ENCODE peak calls at places on chromosomes 11 and 22, in nine cellular contexts. Z is HFF-Myc, L is HCT116, E is retinal pigment epithelial cell, O is glutamatergic neuron, S is PC-3, P is fibroblast of mammary gland, J is cardiac muscle cell, B is endothelial cell. H is an unnamed sample.

GRCh38 chr11:105673089-105673488 is 63.2 kb downstream of the GRIA4 start:
- DNase-seq in Z (peak), L (no peak), E (peak), O (no peak), S (peak), P (peak), J (peak), B (peak), H (no peak)

GRCh38 chr22:50677493-50678217 is 5.0 kb downstream of the SHANK3 start:
- DNase-seq in Z (no peak), L (no peak), E (no peak), O (no peak), S (no peak), P (no peak), J (no peak), B (no peak), H (no peak)

GRCh38 chr11:70587095-70587389 is 188.7 kb downstream of the CTTN start:
- DNase-seq in Z (no peak), L (no peak), E (no peak), O (no peak), S (no peak), P (peak), J (no peak), B (no peak), H (no peak)

GRCh38 chr11:83827520-83827919 is 541.4 kb upstream of the CCDC90B start:
- DNase-seq in Z (no peak), L (no peak), E (no peak), O (no peak), S (no peak), P (peak), J (no peak), B (no peak), H (peak)

GRCh38 chr11:130315354-130315970 is 745 bp upstream of the ZBTB44 start:
- DNase-seq in Z (no peak), L (no peak), E (no peak), O (peak), S (no peak), P (no peak), J (no peak), B (peak), H (no peak)

GRCh38 chr11:65639623-65640482 is 2.0 kb downstream of the SIPA1 start:
- DNase-seq in Z (no peak), L (no peak), E (no peak), O (no peak), S (no peak), P (no peak), J (no peak), B (peak), H (no peak)

GRCh38 chr11:7936615-7937014 is 4.9 kb downstream of the OR10A3 start:
- DNase-seq in Z (no peak), L (no peak), E (no peak), O (no peak), S (peak), P (no peak), J (no peak), B (no peak), H (no peak)

GRCh38 chr11:44592125-44592643 is 26.7 kb downstream of the CD82 start:
- DNase-seq in Z (no peak), L (no peak), E (no peak), O (no peak), S (no peak), P (peak), J (peak), B (no peak), H (no peak)

GRCh38 chr11:71449596-71449995 is 1.4 kb upstream of the DHCR7 start:
- DNase-seq in Z (no peak), L (no peak), E (no peak), O (no peak), S (no peak), P (no peak), J (no peak), B (no peak), H (no peak)

GRCh38 chr22:30422481-30423295 is 2.9 kb upstream of the MTFP1 start:
- DNase-seq in Z (no peak), L (peak), E (peak), O (no peak), S (peak), P (peak), J (peak), B (no peak), H (peak)

GRCh38 chr11:61079416-61080150 is 22.7 kb upstream of the CD5 start:
- DNase-seq in Z (no peak), L (no peak), E (no peak), O (no peak), S (no peak), P (no peak), J (no peak), B (no peak), H (no peak)

GRCh38 chr11:19802773-19803293 is 90.2 kb downstream of the NAV2 start:
- DNase-seq in Z (no peak), L (no peak), E (no peak), O (no peak), S (no peak), P (no peak), J (no peak), B (no peak), H (no peak)

GRCh38 chr11:95231881-95232605 is 1.0 kb upstream of the SESN3 start:
- DNase-seq in Z (no peak), L (no peak), E (peak), O (peak), S (no peak), P (peak), J (peak), B (peak), H (no peak)

GRCh38 chr11:88292156-88292844 is 45.2 kb downstream of the CTSC start:
- DNase-seq in Z (no peak), L (peak), E (no peak), O (no peak), S (peak), P (peak), J (peak), B (no peak), H (no peak)

GRCh38 chr11:126129681-126130671 is 67.3 kb upstream of the CDON start:
- DNase-seq in Z (no peak), L (no peak), E (no peak), O (no peak), S (no peak), P (no peak), J (peak), B (no peak), H (no peak)

GRCh38 chr22:39960791-39961746 is 872 bp downstream of the TMA7B start:
- DNase-seq in Z (peak), L (no peak), E (no peak), O (no peak), S (peak), P (peak), J (no peak), B (no peak), H (peak)

GRCh38 chr11:56545531-56545930 is 2.5 kb upstream of the OR5M11 start:
- DNase-seq in Z (no peak), L (no peak), E (no peak), O (no peak), S (no peak), P (no peak), J (no peak), B (no peak), H (no peak)

GRCh38 chr11:134592391-134592990 is 180.4 kb upstream of the B3GAT1 start:
- DNase-seq in Z (no peak), L (peak), E (no peak), O (peak), S (no peak), P (peak), J (peak), B (peak), H (no peak)

GRCh38 chr11:32110795-32111194 is 19.9 kb downstream of the RCN1 start:
- DNase-seq in Z (no peak), L (no peak), E (no peak), O (no peak), S (no peak), P (no peak), J (no peak), B (no peak), H (no peak)

GRCh38 chr11:23236846-23237550 is 376.7 kb upstream of the CCDC179 start:
- DNase-seq in Z (no peak), L (no peak), E (no peak), O (no peak), S (no peak), P (peak), J (no peak), B (no peak), H (no peak)

GRCh38 chr11:120235024-120235628 is 4.8 kb upstream of the POU2F3 start:
- DNase-seq in Z (no peak), L (peak), E (no peak), O (peak), S (peak), P (peak), J (peak), B (peak), H (no peak)

GRCh38 chr22:37065961-37066360 is 14.4 kb downstream of the KCTD17 start:
- DNase-seq in Z (no peak), L (no peak), E (no peak), O (no peak), S (no peak), P (no peak), J (no peak), B (no peak), H (no peak)

GRCh38 chr11:17412488-17413180 is 24.2 kb upstream of the KCNJ11 start:
- DNase-seq in Z (no peak), L (no peak), E (no peak), O (no peak), S (no peak), P (no peak), J (no peak), B (no peak), H (no peak)

GRCh38 chr22:28112548-28113043 is 193.5 kb upstream of the PITPNB start:
- DNase-seq in Z (peak), L (peak), E (no peak), O (no peak), S (peak), P (peak), J (peak), B (peak), H (no peak)
- TF ChIP-seq CTCF in Z (peak), L (peak), E (peak), O (peak), S (peak), P (peak), J (peak), B (peak), H (peak)

GRCh38 chr11:64347171-64347867 is 7.3 kb downstream of the CCDC88B start:
- DNase-seq in Z (no peak), L (no peak), E (no peak), O (no peak), S (peak), P (no peak), J (no peak), B (no peak), H (no peak)
- TF ChIP-seq CTCF in Z (no peak), L (no peak), E (no peak), O (no peak), S (no peak), P (no peak), J (no peak), B (no peak), H (no peak)

GRCh38 chr11:115500547-115501503 is 3.4 kb downstream of the CADM1 start:
- DNase-seq in Z (no peak), L (no peak), E (no peak), O (no peak), S (no peak), P (no peak), J (no peak), B (peak), H (no peak)

GRCh38 chr11:115498354-115498753 is 5.9 kb downstream of the CADM1 start:
- DNase-seq in Z (no peak), L (no peak), E (no peak), O (no peak), S (no peak), P (no peak), J (no peak), B (no peak), H (no peak)

GRCh38 chr11:115501504-115501894 is 2.7 kb downstream of the CADM1 start:
- DNase-seq in Z (no peak), L (no peak), E (no peak), O (no peak), S (no peak), P (no peak), J (no peak), B (no peak), H (no peak)

GRCh38 chr11:115499241-115499799 is 4.9 kb downstream of the CADM1 start:
- DNase-seq in Z (no peak), L (no peak), E (no peak), O (no peak), S (no peak), P (no peak), J (no peak), B (no peak), H (no peak)

DNA sequence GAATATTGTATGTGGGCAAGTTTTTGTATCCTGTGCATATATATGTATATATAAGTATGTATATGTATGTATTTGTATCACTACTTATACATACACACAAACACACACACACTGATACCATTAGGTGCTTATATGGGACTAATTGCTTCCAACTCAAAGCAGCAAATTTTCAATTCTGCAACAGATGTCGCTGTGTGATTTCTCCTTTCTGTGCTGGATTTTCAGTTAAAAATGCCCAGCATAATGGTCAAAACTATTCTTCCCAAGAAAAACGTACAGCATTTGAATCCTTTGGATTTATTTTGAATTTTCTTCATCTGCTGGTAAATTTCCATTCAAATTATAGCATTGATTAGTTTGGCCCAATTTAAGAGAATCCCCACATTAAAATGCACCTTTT is 4.3 kb downstream of the CADM1 start:
- DNase-seq in Z (no peak), L (no peak), E (no peak), O (no peak), S (no peak), P (no peak), J (no peak), B (no peak), H (no peak)
- TF ChIP-seq CTCF in Z (no peak), L (no peak), E (no peak), O (no peak), S (no peak), P (no peak), J (no peak), B (no peak), H (peak)

GRCh38 chr11:107592813-107593212 is 1.9 kb downstream of the ELMOD1 start:
- DNase-seq in Z (no peak), L (no peak), E (no peak), O (no peak), S (no peak), P (no peak), J (no peak), B (no peak), H (no peak)

GRCh38 chr11:107593941-107594340 is 3.0 kb downstream of the ELMOD1 start:
- DNase-seq in Z (no peak), L (no peak), E (no peak), O (no peak), S (no peak), P (no peak), J (peak), B (no peak), H (no peak)

DNA sequence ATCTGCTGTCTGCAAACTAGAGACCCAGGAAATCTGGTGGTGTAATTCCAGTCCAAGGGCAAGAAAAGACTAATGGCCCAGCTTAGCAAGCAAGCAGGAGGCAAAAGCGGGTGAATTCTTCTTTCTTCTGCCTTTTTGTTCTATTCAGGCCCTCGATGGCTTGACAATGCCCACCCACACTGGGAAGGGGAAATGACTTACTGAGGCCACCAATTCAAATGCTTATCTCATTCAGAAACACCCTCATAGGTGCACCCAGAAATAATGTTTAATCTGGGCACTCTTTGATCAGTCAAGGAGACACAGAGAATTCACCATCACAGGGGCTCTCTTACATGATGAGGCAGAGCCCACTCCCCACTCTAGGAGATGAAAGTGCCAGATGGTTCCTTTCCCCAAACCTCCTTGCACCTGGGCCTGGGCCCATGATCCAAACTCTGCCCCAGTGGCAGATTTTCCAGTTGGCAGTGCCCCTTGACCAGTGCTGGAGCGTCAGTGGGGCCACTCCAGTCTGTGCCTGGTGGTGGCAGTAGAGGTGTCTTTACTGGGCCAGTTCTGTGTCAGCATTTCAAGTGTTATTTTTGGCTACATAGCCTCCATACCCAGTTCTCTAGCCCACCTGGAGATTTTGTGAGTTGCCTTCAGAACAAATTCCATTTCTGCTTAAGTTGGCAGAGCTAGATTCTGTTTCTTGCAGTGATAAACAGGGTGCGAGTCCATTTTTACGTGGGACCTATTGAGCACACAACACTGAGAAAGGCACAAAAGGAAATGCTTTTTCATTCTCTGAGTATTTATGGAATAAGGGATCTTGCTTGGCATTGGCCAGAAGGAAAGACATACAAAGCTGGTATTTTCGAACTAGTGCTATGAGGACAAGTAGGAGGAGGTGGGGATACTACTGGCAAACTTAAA is 7.5 kb downstream of the ELMOD1 start:
- DNase-seq in Z (no peak), L (peak), E (no peak), O (peak), S (peak), P (no peak), J (peak), B (peak), H (no peak)
- TF ChIP-seq CTCF in Z (peak), L (peak), E (peak), O (peak), S (peak), P (peak), J (peak), B (no peak), H (peak)

DNA sequence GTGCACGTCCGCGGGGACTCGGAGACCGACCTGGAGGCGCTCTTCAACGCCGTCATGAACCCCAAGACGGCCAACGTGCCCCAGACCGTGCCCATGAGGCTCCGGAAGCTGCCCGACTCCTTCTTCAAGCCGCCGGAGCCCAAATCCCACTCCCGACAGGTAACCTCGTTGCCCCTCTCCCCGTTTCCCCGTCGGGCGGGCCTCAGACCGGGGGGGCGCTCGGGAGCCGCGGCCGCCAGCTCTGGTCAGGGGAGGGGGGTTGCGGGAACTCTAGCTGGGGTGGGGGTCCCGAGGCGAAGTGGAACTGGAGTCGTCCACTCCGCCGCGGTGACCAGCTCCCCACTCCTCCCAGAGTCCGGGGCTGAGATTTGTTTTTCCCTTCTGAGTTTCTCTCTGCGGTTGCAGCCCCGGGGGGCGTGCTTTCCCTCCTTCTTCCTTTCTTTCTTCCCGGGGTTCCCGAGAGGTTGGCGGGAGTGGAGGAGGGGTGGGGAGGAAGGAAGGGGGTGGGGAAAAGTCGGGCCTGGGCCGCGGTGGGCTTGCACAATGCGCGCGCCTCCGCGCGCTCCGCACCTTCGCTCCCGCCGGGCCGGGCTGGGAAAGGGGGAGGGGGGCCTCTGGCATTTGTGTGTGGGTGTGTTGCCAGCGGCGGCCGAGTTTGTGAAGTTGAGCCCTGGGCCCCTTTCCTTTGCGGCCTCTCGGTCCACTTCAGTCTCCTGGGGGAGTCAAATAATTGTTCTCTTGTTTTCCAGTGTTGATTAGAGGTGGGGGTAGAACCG is 952 bp downstream of the YAP1 start:
- DNase-seq in Z (no peak), L (no peak), E (peak), O (peak), S (peak), P (peak), J (peak), B (peak), H (no peak)
- TF ChIP-seq CTCF in Z (no peak), L (peak), E (no peak), O (no peak), S (peak), P (no peak), J (peak), B (no peak), H (peak)

GRCh38 chr11:77101043-77101537 is 1.6 kb upstream of the OMP start:
- DNase-seq in Z (no peak), L (no peak), E (no peak), O (no peak), S (peak), P (peak), J (peak), B (no peak), H (no peak)
- TF ChIP-seq CTCF in Z (peak), L (peak), E (peak), O (peak), S (peak), P (peak), J (peak), B (peak), H (peak)

H was measured in BJ.